ENCODE peak calls at places on chromosomes 11 and 22, in six cellular contexts. N, D, W, A, S and U are unnamed samples.

GRCh38 chr11:73141031-73141308 is 1.1 kb downstream of the FCHSD2 start:
- DNase-seq in N (no peak), D (peak; percentile 63), A (peak; percentile 11), S (peak; percentile 54), W (peak; percentile 28), U (no peak)

GRCh38 chr11:19905280-19905853 is 192.7 kb downstream of the NAV2 start:
- DNase-seq in N (no peak), S (peak; percentile 45), W (peak; percentile 51), A (peak; percentile 71), D (no peak), U (no peak)

GRCh38 chr11:44269369-44270351 is 40.3 kb downstream of the ALX4 start:
- DNase-seq in N (no peak), S (no peak), A (peak; percentile 65), D (no peak), W (peak; percentile 50), U (peak; percentile 30)

GRCh38 chr11:119320593-119321524 is 3.9 kb upstream of the MCAM start:
- DNase-seq in A (peak; percentile 58), D (peak; percentile 81), W (no peak), S (peak; percentile 75), N (peak; percentile 92), U (no peak)

GRCh38 chr11:76686261-76687079 is 15.9 kb upstream of the LRRC32 start:
- DNase-seq in N (no peak), D (no peak), S (no peak), A (no peak), W (no peak), U (no peak)

GRCh38 chr22:27719535-27720227 is 81.9 kb downstream of the MN1 start:
- DNase-seq in N (no peak), D (no peak), W (no peak), A (peak; percentile 26), S (peak; percentile 22), U (no peak)

GRCh38 chr22:38699784-38700183 is 959 bp downstream of the JOSD1 start:
- DNase-seq in W (no peak), A (peak; percentile 63), S (no peak), D (no peak), N (peak; percentile 58), U (no peak)

GRCh38 chr11:103183981-103184592 is 74.9 kb downstream of the DYNC2H1 start:
- DNase-seq in N (no peak), A (no peak), S (no peak), D (no peak), W (no peak), U (no peak)

GRCh38 chr11:70511345-70511744 is 113.0 kb downstream of the CTTN start:
- DNase-seq in S (peak; percentile 12), A (no peak), D (no peak), W (no peak), N (no peak), U (no peak)

GRCh38 chr11:18151581-18151980 is 19.2 kb downstream of the MRGPRX3 start:
- DNase-seq in W (no peak), D (no peak), S (no peak), A (no peak), N (no peak), U (no peak)